ENCODE peak calls at places on chromosomes 6 and 20, in five cellular contexts. One of them, this sample, is unnamed.

GRCh38 chr6:106476326-106477105 is 116.0 kb downstream of the CRYBG1 start:
- DNase-seq in NCI-H748 treated with DMSO at 0.1 percent for 48 hours: no peak
- DNase-seq in HS-27A: peak; percentile 26
- DNase-seq in cardiac muscle cell: peak; percentile 73
- DNase-seq in GF-D8: no peak
- DNase-seq in this sample: no peak

GRCh38 chr20:57568088-57568896 is 7.4 kb downstream of the PCK1 start:
- DNase-seq in NCI-H748 treated with DMSO at 0.1 percent for 48 hours: no peak
- DNase-seq in HS-27A: no peak
- DNase-seq in cardiac muscle cell: no peak
- DNase-seq in GF-D8: no peak
- DNase-seq in this sample: peak; percentile 97

GRCh38 chr20:50491926-50492634 is 18.1 kb upstream of the PTPN1 start:
- DNase-seq in NCI-H748 treated with DMSO at 0.1 percent for 48 hours: no peak
- DNase-seq in HS-27A: no peak
- DNase-seq in cardiac muscle cell: peak; percentile 85
- DNase-seq in GF-D8: no peak
- DNase-seq in this sample: peak; percentile 49

GRCh38 chr20:22719250-22719649 is 134.9 kb upstream of the FOXA2 start:
- DNase-seq in NCI-H748 treated with DMSO at 0.1 percent for 48 hours: no peak
- DNase-seq in HS-27A: no peak
- DNase-seq in cardiac muscle cell: no peak
- DNase-seq in GF-D8: no peak
- DNase-seq in this sample: no peak

GRCh38 chr20:41476013-41476441 is 109.4 kb upstream of the EMILIN3 start:
- DNase-seq in NCI-H748 treated with DMSO at 0.1 percent for 48 hours: peak; percentile 58
- DNase-seq in HS-27A: peak; percentile 35
- DNase-seq in cardiac muscle cell: peak; percentile 77
- DNase-seq in GF-D8: no peak
- DNase-seq in this sample: peak; percentile 79

GRCh38 chr20:805713-806112 is 27.8 kb upstream of the FAM110A start:
- DNase-seq in NCI-H748 treated with DMSO at 0.1 percent for 48 hours: no peak
- DNase-seq in HS-27A: no peak
- DNase-seq in cardiac muscle cell: no peak
- DNase-seq in GF-D8: no peak
- DNase-seq in this sample: no peak

GRCh38 chr6:43669922-43670622 is 17.5 kb downstream of the MRPS18A start:
- DNase-seq in NCI-H748 treated with DMSO at 0.1 percent for 48 hours: no peak
- DNase-seq in HS-27A: no peak
- DNase-seq in cardiac muscle cell: peak; percentile 65
- DNase-seq in GF-D8: no peak
- DNase-seq in this sample: no peak

GRCh38 chr20:45470262-45470931 is 844 bp downstream of the WFDC2 start:
- DNase-seq in NCI-H748 treated with DMSO at 0.1 percent for 48 hours: no peak
- DNase-seq in HS-27A: no peak
- DNase-seq in cardiac muscle cell: peak; percentile 25
- DNase-seq in GF-D8: no peak
- DNase-seq in this sample: peak; percentile 78

GRCh38 chr6:164109770-164110140 is 695.2 kb downstream of the QKI start:
- DNase-seq in NCI-H748 treated with DMSO at 0.1 percent for 48 hours: no peak
- DNase-seq in HS-27A: no peak
- DNase-seq in cardiac muscle cell: peak; percentile 63
- DNase-seq in GF-D8: no peak
- DNase-seq in this sample: no peak

GRCh38 chr6:107972413-107973096 is 14.5 kb upstream of the SEC63 start:
- DNase-seq in NCI-H748 treated with DMSO at 0.1 percent for 48 hours: no peak
- DNase-seq in HS-27A: no peak
- DNase-seq in cardiac muscle cell: peak; percentile 32
- DNase-seq in GF-D8: no peak
- DNase-seq in this sample: no peak

GRCh38 chr6:3209114-3210023 is 18.1 kb downstream of the TUBB2B start:
- DNase-seq in NCI-H748 treated with DMSO at 0.1 percent for 48 hours: peak; percentile 50
- DNase-seq in HS-27A: no peak
- DNase-seq in cardiac muscle cell: peak; percentile 93
- DNase-seq in GF-D8: no peak
- DNase-seq in this sample: peak; percentile 94

GRCh38 chr20:2559641-2560040 is 23.3 kb downstream of the TMC2 start:
- DNase-seq in NCI-H748 treated with DMSO at 0.1 percent for 48 hours: peak; percentile 36
- DNase-seq in HS-27A: no peak
- DNase-seq in cardiac muscle cell: no peak
- DNase-seq in GF-D8: no peak
- DNase-seq in this sample: no peak

This sample was measured in NCI-H146.